ENCODE peak calls at places on chromosomes 1 and 21, in five cellular contexts. W, X, D, G and V are unnamed samples.

GRCh38 chr1:226964611-226965486 is 24.8 kb downstream of the COQ8A start:
- DNase-seq in W (no peak), X (no peak), D (no peak), G (no peak), V (no peak)

GRCh38 chr1:199282910-199283309 is 644.1 kb downstream of the PTPRC start:
- DNase-seq in W (no peak), X (no peak), D (no peak), G (no peak), V (no peak)

GRCh38 chr1:42983253-42983652 is 24.6 kb upstream of the SLC2A1 start:
- DNase-seq in W (no peak), X (no peak), D (no peak), G (no peak), V (no peak)

GRCh38 chr1:175493999-175494336 is 249.4 kb downstream of the TNR start:
- DNase-seq in W (peak), X (no peak), D (no peak), G (no peak), V (no peak)

GRCh38 chr1:172724746-172725613 is 66.1 kb downstream of the FASLG start:
- DNase-seq in W (no peak), X (no peak), D (no peak), G (no peak), V (no peak)

GRCh38 chr1:161730050-161730564 is 8.8 kb downstream of the FCRLB start:
- DNase-seq in W (no peak), X (no peak), D (no peak), G (no peak), V (no peak)

GRCh38 chr1:67787746-67788145 is 45.5 kb downstream of the GNG12 start:
- DNase-seq in W (no peak), X (no peak), D (no peak), G (no peak), V (no peak)

GRCh38 chr1:83747853-83748482 is 251.0 kb downstream of the TTLL7 start:
- DNase-seq in W (no peak), X (no peak), D (no peak), G (no peak), V (no peak)

GRCh38 chr1:234397732-234398131 is 24.5 kb downstream of the COA6 start:
- DNase-seq in W (no peak), X (no peak), D (no peak), G (no peak), V (no peak)

GRCh38 chr1:16430598-16430997 is 6.6 kb downstream of the SPATA21 start:
- DNase-seq in W (no peak), X (no peak), D (no peak), G (no peak), V (no peak)

GRCh38 chr1:150804671-150805070 is 3.4 kb downstream of the CTSK start:
- DNase-seq in W (no peak), X (no peak), D (no peak), G (no peak), V (no peak)

GRCh38 chr21:43950481-43950880 is 61.6 kb upstream of the TRAPPC10 start:
- DNase-seq in W (no peak), X (no peak), D (no peak), G (no peak), V (no peak)

DNA sequence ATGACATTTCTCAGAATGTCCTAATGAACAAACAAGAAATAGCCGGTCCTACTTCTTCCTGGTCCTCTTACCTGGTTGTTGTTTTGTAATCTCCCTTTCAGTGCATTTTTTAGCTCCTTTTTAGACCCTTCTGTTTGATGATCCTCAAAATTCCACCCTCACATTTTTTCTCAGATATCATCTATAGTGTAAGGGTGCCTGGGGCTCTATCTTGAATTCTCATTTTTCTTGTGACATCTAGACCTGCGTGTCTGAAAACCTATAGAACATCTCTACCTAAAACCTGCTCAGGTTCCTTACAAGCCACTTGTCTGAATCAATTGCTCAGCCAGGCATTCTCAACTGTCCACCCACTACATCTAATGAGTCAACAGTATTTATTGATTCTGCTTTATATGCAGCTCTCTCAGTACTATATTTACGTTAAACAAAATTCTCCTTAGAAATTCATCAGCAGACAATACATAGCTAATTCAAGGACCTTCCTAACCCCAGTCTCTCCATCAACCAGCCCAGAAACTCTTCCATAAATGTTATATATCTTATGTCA is 36.5 kb upstream of the USH2A start:
- DNase-seq in W (no peak), X (no peak), D (no peak), G (no peak), V (no peak)
- TF ChIP-seq CTCF in W (no peak), X (no peak), D (no peak), G (no peak), V (no peak)

DNA sequence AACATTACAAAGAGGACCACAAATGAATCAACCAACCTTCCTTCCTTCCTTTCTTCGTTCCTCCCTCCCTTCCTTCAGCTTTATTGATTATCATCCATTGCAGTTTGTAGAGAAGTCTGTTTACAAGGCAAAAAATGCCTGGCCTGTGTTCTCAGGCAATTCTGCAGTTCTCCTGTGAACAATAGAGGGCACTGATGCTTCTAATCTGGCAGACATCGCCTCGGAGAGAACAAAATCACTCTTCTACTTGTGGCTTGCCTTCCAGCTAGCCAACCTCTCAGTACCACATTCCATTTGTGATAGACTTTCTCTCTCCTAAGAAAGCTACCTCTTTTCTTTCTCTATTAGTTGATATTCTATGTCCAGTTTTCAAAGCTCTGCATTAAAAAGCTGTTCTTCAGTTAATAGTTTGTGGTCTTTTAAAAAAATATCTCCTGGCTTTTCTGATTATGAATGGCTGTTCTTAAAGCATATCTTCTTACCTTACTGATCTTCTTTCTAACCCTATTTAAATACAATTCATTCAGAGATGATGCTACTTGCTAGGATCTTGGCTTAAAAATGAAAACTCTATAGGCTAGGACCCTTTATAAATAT is 26.9 kb upstream of the ESRRG start:
- DNase-seq in W (no peak), X (no peak), D (peak), G (peak), V (peak)
- TF ChIP-seq CTCF in W (peak), X (peak), D (peak), G (peak), V (peak)

DNA sequence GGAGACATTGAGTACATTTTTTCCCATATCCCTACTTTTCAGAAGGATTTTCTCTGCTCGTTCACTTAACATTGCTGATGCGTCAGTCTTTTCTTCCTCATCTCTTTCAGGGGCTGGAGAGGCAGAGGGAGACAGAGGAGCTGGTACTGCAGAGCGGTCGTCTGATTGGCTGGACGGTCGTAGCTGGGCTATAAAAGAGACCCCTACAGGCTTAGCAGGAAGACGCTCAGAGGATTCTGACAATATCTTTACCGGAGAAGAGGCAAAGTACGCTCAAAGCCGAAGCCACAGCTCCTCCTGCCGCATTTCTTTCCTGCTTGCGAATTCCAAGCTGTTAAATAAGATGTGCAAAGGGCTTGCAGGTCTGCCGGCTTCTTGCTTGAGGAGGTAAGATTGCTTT is at the start of gene RGS4:
- DNase-seq in W (peak), X (peak), D (peak), G (peak), V (peak)
- TF ChIP-seq CTCF in W (peak), X (peak), D (peak), G (peak), V (peak)

DNA sequence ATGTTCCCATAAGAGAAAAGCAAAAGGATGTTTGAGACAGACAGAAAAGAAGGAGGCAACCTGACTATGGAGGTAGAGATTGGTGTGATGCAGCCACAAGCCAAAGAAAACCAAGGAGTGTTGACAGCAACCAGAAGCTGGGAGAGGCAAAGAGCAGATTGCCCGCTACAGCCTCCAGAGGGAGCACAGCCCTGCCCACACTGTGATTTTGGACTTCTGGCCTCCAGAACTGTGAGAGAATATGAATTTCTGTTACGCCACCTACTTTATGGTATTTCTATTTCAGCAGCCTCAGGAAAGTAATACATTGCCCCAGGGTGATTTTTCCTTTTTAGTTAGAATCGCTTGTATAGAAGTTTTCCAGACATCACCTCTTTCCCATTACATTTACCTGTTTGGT is 28.4 kb downstream of the SLAMF6 start:
- DNase-seq in W (no peak), X (peak), D (no peak), G (no peak), V (no peak)
- TF ChIP-seq CTCF in W (no peak), X (peak), D (no peak), G (no peak), V (peak)

GRCh38 chr1:12302798-12303447 is 73.1 kb downstream of the VPS13D start:
- DNase-seq in W (no peak), X (no peak), D (no peak), G (no peak), V (no peak)
- TF ChIP-seq CTCF in W (no peak), X (no peak), D (no peak), G (no peak), V (no peak)

DNA sequence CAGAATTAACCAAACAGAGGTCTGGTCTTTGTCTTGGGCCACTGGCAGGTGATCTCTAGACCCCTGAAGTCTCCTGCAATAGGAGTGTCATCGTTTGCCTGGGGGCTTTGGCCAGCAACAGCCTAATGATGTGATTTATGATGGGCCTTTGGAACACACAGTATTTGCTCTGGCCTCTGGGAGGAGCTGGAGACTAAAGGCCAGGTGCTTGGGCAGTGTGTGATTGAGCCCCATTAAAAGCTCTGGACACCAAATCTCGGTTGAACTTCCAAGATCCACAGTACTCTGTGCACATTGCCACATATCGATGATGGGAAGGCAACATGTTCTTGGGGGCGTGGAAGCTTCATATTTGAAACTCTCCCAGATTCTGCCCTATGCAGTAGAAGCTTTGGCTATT is 32.0 kb upstream of the TLR5 start:
- DNase-seq in W (no peak), X (no peak), D (no peak), G (peak), V (no peak)
- TF ChIP-seq CTCF in W (no peak), X (peak), D (peak), G (peak), V (peak)